ENCODE peak calls at places on chromosomes 11 and 22, in five cellular contexts. One of them, this sample, is unnamed.

GRCh38 chr11:6129011-6129410 is 21.5 kb downstream of the OR56B4 start:
- DNase-seq in suprapubic skin: no peak
- DNase-seq in gastrocnemius medialis: no peak
- DNase-seq in HCT116: no peak
- DNase-seq in HepG2: no peak
- DNase-seq in this sample: no peak

GRCh38 chr11:61711493-61711892 is 31.3 kb downstream of the DAGLA start:
- DNase-seq in suprapubic skin: no peak
- DNase-seq in gastrocnemius medialis: no peak
- DNase-seq in HCT116: no peak
- DNase-seq in HepG2: no peak
- DNase-seq in this sample: no peak

GRCh38 chr11:73426184-73426845 is 50.1 kb downstream of the RELT start:
- DNase-seq in suprapubic skin: no peak
- DNase-seq in gastrocnemius medialis: no peak
- DNase-seq in HCT116: no peak
- DNase-seq in HepG2: no peak
- DNase-seq in this sample: no peak

GRCh38 chr11:17498058-17498457 is 21.4 kb upstream of the ABCC8 start:
- DNase-seq in suprapubic skin: no peak
- DNase-seq in gastrocnemius medialis: peak
- DNase-seq in HCT116: peak
- DNase-seq in HepG2: no peak
- DNase-seq in this sample: no peak

GRCh38 chr11:110069158-110069737 is 23.9 kb upstream of the ZC3H12C start:
- DNase-seq in suprapubic skin: no peak
- DNase-seq in gastrocnemius medialis: peak
- DNase-seq in HCT116: peak
- DNase-seq in HepG2: no peak
- DNase-seq in this sample: peak

GRCh38 chr22:24758164-24758799 is 16.2 kb downstream of the PIWIL3 start:
- DNase-seq in suprapubic skin: no peak
- DNase-seq in gastrocnemius medialis: no peak
- DNase-seq in HCT116: peak
- DNase-seq in HepG2: peak
- DNase-seq in this sample: peak

GRCh38 chr11:70226967-70227366 is 23.9 kb downstream of the FADD start:
- DNase-seq in suprapubic skin: no peak
- DNase-seq in gastrocnemius medialis: no peak
- DNase-seq in HCT116: peak
- DNase-seq in HepG2: no peak
- DNase-seq in this sample: no peak

GRCh38 chr11:7573558-7574296 is 59.9 kb downstream of the PPFIBP2 start:
- DNase-seq in suprapubic skin: no peak
- DNase-seq in gastrocnemius medialis: no peak
- DNase-seq in HCT116: no peak
- DNase-seq in HepG2: peak
- DNase-seq in this sample: no peak

GRCh38 chr22:38259370-38259769 is 13.4 kb downstream of the TMEM184B start:
- DNase-seq in suprapubic skin: no peak
- DNase-seq in gastrocnemius medialis: no peak
- DNase-seq in HCT116: no peak
- DNase-seq in HepG2: no peak
- DNase-seq in this sample: no peak

GRCh38 chr11:12675951-12676711 is 1.9 kb downstream of the TEAD1 start:
- DNase-seq in suprapubic skin: no peak
- DNase-seq in gastrocnemius medialis: no peak
- DNase-seq in HCT116: no peak
- DNase-seq in HepG2: no peak
- DNase-seq in this sample: no peak

GRCh38 chr11:132874638-132875037 is 657.7 kb downstream of the OPCML start:
- DNase-seq in suprapubic skin: no peak
- DNase-seq in gastrocnemius medialis: no peak
- DNase-seq in HCT116: no peak
- DNase-seq in HepG2: no peak
- DNase-seq in this sample: no peak

GRCh38 chr11:128174465-128175101 is 412.8 kb downstream of the ETS1 start:
- DNase-seq in suprapubic skin: no peak
- DNase-seq in gastrocnemius medialis: no peak
- DNase-seq in HCT116: no peak
- DNase-seq in HepG2: no peak
- DNase-seq in this sample: no peak

GRCh38 chr11:124277207-124277606 is 21.0 kb downstream of the OR8G5 start:
- DNase-seq in suprapubic skin: no peak
- DNase-seq in gastrocnemius medialis: no peak
- DNase-seq in HCT116: no peak
- DNase-seq in HepG2: no peak
- DNase-seq in this sample: no peak

GRCh38 chr22:24107668-24108067 is 73.6 kb upstream of the SUSD2 start:
- DNase-seq in suprapubic skin: peak
- DNase-seq in gastrocnemius medialis: peak
- DNase-seq in HCT116: no peak
- DNase-seq in HepG2: no peak
- DNase-seq in this sample: peak

GRCh38 chr11:124724854-124725718 is 14.7 kb upstream of the NRGN start:
- DNase-seq in suprapubic skin: no peak
- DNase-seq in gastrocnemius medialis: no peak
- DNase-seq in HCT116: no peak
- DNase-seq in HepG2: peak
- DNase-seq in this sample: no peak

GRCh38 chr11:85762226-85762625 is 48.7 kb downstream of the SYTL2 start:
- DNase-seq in suprapubic skin: no peak
- DNase-seq in gastrocnemius medialis: no peak
- DNase-seq in HCT116: no peak
- DNase-seq in HepG2: no peak
- DNase-seq in this sample: no peak

GRCh38 chr22:23278883-23279675 is 98.8 kb downstream of the BCR start:
- DNase-seq in suprapubic skin: no peak
- DNase-seq in gastrocnemius medialis: no peak
- DNase-seq in HCT116: no peak
- DNase-seq in HepG2: no peak
- DNase-seq in this sample: no peak

GRCh38 chr11:122069946-122070345 is 46.1 kb downstream of the BLID start:
- DNase-seq in suprapubic skin: no peak
- DNase-seq in gastrocnemius medialis: no peak
- DNase-seq in HCT116: no peak
- DNase-seq in HepG2: peak
- DNase-seq in this sample: no peak

GRCh38 chr22:37741312-37741795 is 44.5 kb downstream of the TRIOBP start:
- DNase-seq in suprapubic skin: peak
- DNase-seq in gastrocnemius medialis: peak
- DNase-seq in HCT116: no peak
- DNase-seq in HepG2: peak
- DNase-seq in this sample: no peak

GRCh38 chr11:27241316-27242122 is 121.5 kb downstream of the CCDC34 start:
- DNase-seq in suprapubic skin: no peak
- DNase-seq in gastrocnemius medialis: no peak
- DNase-seq in HCT116: no peak
- DNase-seq in HepG2: no peak
- DNase-seq in this sample: peak

GRCh38 chr22:42366815-42367581 is 65.2 kb downstream of the NFAM1 start:
- DNase-seq in suprapubic skin: no peak
- DNase-seq in gastrocnemius medialis: no peak
- DNase-seq in HCT116: no peak
- DNase-seq in HepG2: no peak
- DNase-seq in this sample: no peak
- TF ChIP-seq POLR2A in suprapubic skin: no peak
- TF ChIP-seq POLR2A in gastrocnemius medialis: no peak
- TF ChIP-seq POLR2A in HCT116: no peak
- TF ChIP-seq POLR2A in HepG2: no peak
- TF ChIP-seq POLR2A in this sample: no peak

GRCh38 chr11:64357904-64358535 is 942 bp upstream of the RPS6KA4 start:
- DNase-seq in suprapubic skin: no peak
- DNase-seq in gastrocnemius medialis: no peak
- DNase-seq in HCT116: no peak
- DNase-seq in HepG2: peak
- DNase-seq in this sample: peak
- TF ChIP-seq POLR2A in suprapubic skin: no peak
- TF ChIP-seq POLR2A in gastrocnemius medialis: no peak
- TF ChIP-seq POLR2A in HCT116: no peak
- TF ChIP-seq POLR2A in HepG2: no peak
- TF ChIP-seq POLR2A in this sample: peak

DNA sequence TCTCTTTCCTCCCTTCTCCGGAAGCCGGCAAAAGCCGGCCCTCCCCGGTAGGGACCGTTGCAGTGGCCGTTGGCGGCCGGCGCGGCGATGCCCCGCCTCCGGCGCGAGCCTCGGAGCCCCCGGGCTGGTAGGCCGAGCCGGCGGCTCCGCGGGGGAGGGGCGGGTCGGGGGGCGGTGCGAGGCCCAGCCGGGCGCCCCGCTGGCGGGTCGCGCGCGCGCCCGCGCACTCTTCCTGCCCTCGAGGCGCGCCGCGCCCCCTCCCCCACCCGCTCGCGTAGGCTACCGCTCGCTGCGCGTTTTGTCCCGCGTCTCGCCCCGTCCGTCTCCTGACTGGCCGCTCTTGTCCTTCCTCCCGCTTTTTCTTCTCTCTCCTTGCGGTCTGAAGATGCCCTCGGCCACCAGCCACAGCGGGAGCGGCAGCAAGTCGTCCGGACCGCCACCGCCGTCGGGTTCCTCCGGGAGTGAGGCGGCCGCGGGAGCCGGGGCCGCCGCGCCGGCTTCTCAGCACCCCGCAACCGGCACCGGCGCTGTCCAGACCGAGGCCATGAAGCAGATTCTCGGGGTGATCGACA is 591 bp downstream of the CAPRIN1 start:
- DNase-seq in suprapubic skin: peak
- DNase-seq in gastrocnemius medialis: peak
- DNase-seq in HCT116: peak
- DNase-seq in HepG2: peak
- DNase-seq in this sample: peak
- TF ChIP-seq POLR2A in suprapubic skin: peak
- TF ChIP-seq POLR2A in gastrocnemius medialis: no peak
- TF ChIP-seq POLR2A in HCT116: peak
- TF ChIP-seq POLR2A in HepG2: peak
- TF ChIP-seq POLR2A in this sample: peak

GRCh38 chr11:65574147-65574962 is 1.5 kb upstream of the EHBP1L1 start:
- DNase-seq in suprapubic skin: peak
- DNase-seq in gastrocnemius medialis: peak
- DNase-seq in HCT116: peak
- DNase-seq in HepG2: peak
- DNase-seq in this sample: peak
- TF ChIP-seq POLR2A in suprapubic skin: no peak
- TF ChIP-seq POLR2A in gastrocnemius medialis: peak
- TF ChIP-seq POLR2A in HCT116: no peak
- TF ChIP-seq POLR2A in HepG2: no peak
- TF ChIP-seq POLR2A in this sample: peak

GRCh38 chr22:42074153-42074750 is at the start of gene PHETA2:
- DNase-seq in suprapubic skin: peak
- DNase-seq in gastrocnemius medialis: no peak
- DNase-seq in HCT116: no peak
- DNase-seq in HepG2: no peak
- DNase-seq in this sample: no peak

GRCh38 chr22:42074846-42075245 is 798 bp downstream of the PHETA2 start:
- DNase-seq in suprapubic skin: peak
- DNase-seq in gastrocnemius medialis: no peak
- DNase-seq in HCT116: no peak
- DNase-seq in HepG2: no peak
- DNase-seq in this sample: no peak

GRCh38 chr22:42072606-42073330 is 1.3 kb upstream of the PHETA2 start:
- DNase-seq in suprapubic skin: peak
- DNase-seq in gastrocnemius medialis: no peak
- DNase-seq in HCT116: no peak
- DNase-seq in HepG2: no peak
- DNase-seq in this sample: no peak

GRCh38 chr22:42075277-42075676 is 1.2 kb downstream of the PHETA2 start:
- DNase-seq in suprapubic skin: peak
- DNase-seq in gastrocnemius medialis: no peak
- DNase-seq in HCT116: no peak
- DNase-seq in HepG2: no peak
- DNase-seq in this sample: no peak

GRCh38 chr22:42073568-42074152 is 388 bp upstream of the PHETA2 start:
- DNase-seq in suprapubic skin: peak
- DNase-seq in gastrocnemius medialis: no peak
- DNase-seq in HCT116: no peak
- DNase-seq in HepG2: no peak
- DNase-seq in this sample: no peak
- TF ChIP-seq POLR2A in suprapubic skin: no peak
- TF ChIP-seq POLR2A in gastrocnemius medialis: no peak
- TF ChIP-seq POLR2A in HCT116: no peak
- TF ChIP-seq POLR2A in HepG2: no peak
- TF ChIP-seq POLR2A in this sample: no peak

GRCh38 chr11:46661836-46662235 is 38.6 kb downstream of the ARHGAP1 start:
- DNase-seq in suprapubic skin: no peak
- DNase-seq in gastrocnemius medialis: no peak
- DNase-seq in HCT116: no peak
- DNase-seq in HepG2: no peak
- DNase-seq in this sample: no peak
- TF ChIP-seq POLR2A in suprapubic skin: no peak
- TF ChIP-seq POLR2A in gastrocnemius medialis: no peak
- TF ChIP-seq POLR2A in HCT116: no peak
- TF ChIP-seq POLR2A in HepG2: no peak
- TF ChIP-seq POLR2A in this sample: no peak

This sample was measured in H54.